ENCODE peak calls at places on chromosomes 2 and 18, in five cellular contexts. O is cardiac fibroblast, X is mammary epithelial cell, F is astrocyte of the spinal cord, U is nephron progenitor cell. G is an unnamed sample.

GRCh38 chr2:108971661-108972566 is 17.1 kb downstream of the EDAR start:
- DNase-seq in O (no peak), X (peak), F (peak), U (no peak), G (no peak)

GRCh38 chr18:61637319-61637718 is 255.5 kb downstream of the RNF152 start:
- DNase-seq in O (no peak), X (no peak), F (no peak), U (peak), G (no peak)

GRCh38 chr2:26657265-26657664 is 16.1 kb upstream of the CIB4 start:
- DNase-seq in O (no peak), X (no peak), F (no peak), U (no peak), G (no peak)

GRCh38 chr18:34224423-34225217 is at the start of gene NOL4:
- DNase-seq in O (peak), X (peak), F (peak), U (peak), G (no peak)

GRCh38 chr2:136308621-136309020 is 190.7 kb upstream of the CXCR4 start:
- DNase-seq in O (no peak), X (no peak), F (no peak), U (no peak), G (no peak)

GRCh38 chr2:222319576-222320440 is 21.0 kb upstream of the PAX3 start:
- DNase-seq in O (peak), X (peak), F (no peak), U (peak), G (no peak)

GRCh38 chr2:196854629-196855028 is 45.5 kb upstream of the C2orf66 start:
- DNase-seq in O (no peak), X (no peak), F (no peak), U (no peak), G (no peak)

GRCh38 chr2:158251356-158251755 is 149.7 kb downstream of the UPP2 start:
- DNase-seq in O (no peak), X (no peak), F (no peak), U (no peak), G (no peak)

GRCh38 chr2:85889648-85890281 is 975 bp upstream of the ST3GAL5 start:
- DNase-seq in O (no peak), X (no peak), F (peak), U (no peak), G (no peak)

GRCh38 chr18:3261393-3262233 is at the start of gene MYL12B:
- DNase-seq in O (peak), X (peak), F (peak), U (peak), G (peak)

GRCh38 chr18:22099925-22100324 is 69.5 kb upstream of the GATA6 start:
- DNase-seq in O (no peak), X (no peak), F (no peak), U (no peak), G (no peak)

GRCh38 chr2:100321181-100321880 is 970 bp downstream of the LONRF2 start:
- DNase-seq in O (peak), X (peak), F (peak), U (peak), G (no peak)

GRCh38 chr18:54215069-54215468 is 9.4 kb downstream of the MBD2 start:
- DNase-seq in O (peak), X (peak), F (peak), U (no peak), G (no peak)

GRCh38 chr2:46831037-46831868 is 84.4 kb downstream of the MCFD2 start:
- DNase-seq in O (peak), X (no peak), F (peak), U (no peak), G (no peak)

GRCh38 chr2:71223767-71224333 is 3.1 kb downstream of the PAIP2B start:
- DNase-seq in O (peak), X (peak), F (peak), U (peak), G (no peak)

GRCh38 chr18:44887227-44887631 is 206.5 kb downstream of the SETBP1 start:
- DNase-seq in O (peak), X (peak), F (peak), U (no peak), G (no peak)

GRCh38 chr2:86025976-86026743 is 79.5 kb downstream of the POLR1A start:
- DNase-seq in O (no peak), X (no peak), F (no peak), U (no peak), G (no peak)

GRCh38 chr2:240561325-240561971 is 1.3 kb downstream of the DUSP28 start:
- DNase-seq in O (peak), X (peak), F (peak), U (no peak), G (no peak)

GRCh38 chr18:24659837-24660720 is 199.6 kb downstream of the HRH4 start:
- DNase-seq in O (peak), X (peak), F (no peak), U (no peak), G (no peak)

GRCh38 chr2:12404497-12404896 is 312.2 kb upstream of the TRIB2 start:
- DNase-seq in O (no peak), X (no peak), F (no peak), U (no peak), G (no peak)

GRCh38 chr18:75377258-75377657 is 50.2 kb downstream of the SMIM21 start:
- DNase-seq in O (peak), X (no peak), F (no peak), U (no peak), G (no peak)

GRCh38 chr2:216030210-216030609 is 16.9 kb upstream of the MREG start:
- DNase-seq in O (no peak), X (no peak), F (no peak), U (no peak), G (no peak)

DNA sequence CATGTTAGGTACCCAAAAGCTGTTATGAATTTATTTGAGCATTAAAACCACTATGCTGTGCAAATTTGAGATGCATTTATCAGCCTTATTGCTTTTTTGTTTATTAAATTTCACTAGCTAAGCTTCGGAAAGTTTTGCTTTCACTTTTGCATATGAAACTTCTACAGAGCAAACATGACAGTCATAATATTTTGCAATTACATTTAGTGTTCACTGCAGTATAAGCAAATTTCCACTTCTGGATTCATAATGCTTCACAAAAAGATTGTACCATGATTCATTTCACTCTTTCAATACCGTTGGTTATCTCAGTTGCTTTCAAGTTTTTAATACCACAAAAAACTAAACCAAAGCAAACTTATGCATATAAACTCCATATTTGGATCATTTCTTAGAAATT is 228.7 kb upstream of the SLC8A1 start:
- DNase-seq in O (no peak), X (no peak), F (no peak), U (no peak), G (no peak)
- TF ChIP-seq CTCF in O (no peak), X (no peak), F (no peak), U (no peak), G (no peak)

GRCh38 chr18:32139835-32140283 is 48.2 kb downstream of the RNF138 start:
- DNase-seq in O (no peak), X (no peak), F (no peak), U (no peak), G (no peak)
- TF ChIP-seq CTCF in O (no peak), X (no peak), F (no peak), U (no peak), G (no peak)

GRCh38 chr2:64620661-64621060 is 33.1 kb downstream of the SERTAD2 start:
- DNase-seq in O (no peak), X (no peak), F (no peak), U (no peak), G (no peak)

GRCh38 chr2:64624108-64624610 is 29.6 kb downstream of the SERTAD2 start:
- DNase-seq in O (no peak), X (no peak), F (no peak), U (no peak), G (peak)

GRCh38 chr2:64624862-64625261 is 28.9 kb downstream of the SERTAD2 start:
- DNase-seq in O (no peak), X (no peak), F (no peak), U (no peak), G (peak)

GRCh38 chr2:64623232-64623879 is 30.4 kb downstream of the SERTAD2 start:
- DNase-seq in O (no peak), X (no peak), F (no peak), U (no peak), G (no peak)

GRCh38 chr2:64622443-64623231 is 31.1 kb downstream of the SERTAD2 start:
- DNase-seq in O (peak), X (no peak), F (peak), U (no peak), G (no peak)
- TF ChIP-seq CTCF in O (peak), X (no peak), F (peak), U (no peak), G (peak)

GRCh38 chr18:31679133-31679731 is 5.1 kb downstream of the B4GALT6 start:
- DNase-seq in O (peak), X (peak), F (peak), U (no peak), G (no peak)

GRCh38 chr18:31678425-31678824 is 6.0 kb downstream of the B4GALT6 start:
- DNase-seq in O (no peak), X (no peak), F (no peak), U (no peak), G (no peak)

GRCh38 chr18:31679806-31680793 is 4.3 kb downstream of the B4GALT6 start:
- DNase-seq in O (no peak), X (peak), F (no peak), U (no peak), G (no peak)

GRCh38 chr18:31683106-31683505 is 1.3 kb downstream of the B4GALT6 start:
- DNase-seq in O (no peak), X (no peak), F (no peak), U (no peak), G (no peak)

GRCh38 chr18:31680836-31681568 is 3.4 kb downstream of the B4GALT6 start:
- DNase-seq in O (peak), X (peak), F (peak), U (no peak), G (no peak)
- TF ChIP-seq CTCF in O (peak), X (peak), F (no peak), U (no peak), G (peak)

GRCh38 chr2:132669854-132670103 is 226 bp downstream of the LYPD1 start:
- DNase-seq in O (no peak), X (peak), F (peak), U (peak), G (no peak)

GRCh38 chr2:132667716-132668115 is 2.3 kb downstream of the LYPD1 start:
- DNase-seq in O (peak), X (no peak), F (peak), U (no peak), G (no peak)

GRCh38 chr2:132668189-132668833 is 1.7 kb downstream of the LYPD1 start:
- DNase-seq in O (no peak), X (no peak), F (peak), U (peak), G (no peak)

GRCh38 chr2:132670104-132670960 is at the start of gene LYPD1:
- DNase-seq in O (no peak), X (peak), F (peak), U (peak), G (no peak)

DNA sequence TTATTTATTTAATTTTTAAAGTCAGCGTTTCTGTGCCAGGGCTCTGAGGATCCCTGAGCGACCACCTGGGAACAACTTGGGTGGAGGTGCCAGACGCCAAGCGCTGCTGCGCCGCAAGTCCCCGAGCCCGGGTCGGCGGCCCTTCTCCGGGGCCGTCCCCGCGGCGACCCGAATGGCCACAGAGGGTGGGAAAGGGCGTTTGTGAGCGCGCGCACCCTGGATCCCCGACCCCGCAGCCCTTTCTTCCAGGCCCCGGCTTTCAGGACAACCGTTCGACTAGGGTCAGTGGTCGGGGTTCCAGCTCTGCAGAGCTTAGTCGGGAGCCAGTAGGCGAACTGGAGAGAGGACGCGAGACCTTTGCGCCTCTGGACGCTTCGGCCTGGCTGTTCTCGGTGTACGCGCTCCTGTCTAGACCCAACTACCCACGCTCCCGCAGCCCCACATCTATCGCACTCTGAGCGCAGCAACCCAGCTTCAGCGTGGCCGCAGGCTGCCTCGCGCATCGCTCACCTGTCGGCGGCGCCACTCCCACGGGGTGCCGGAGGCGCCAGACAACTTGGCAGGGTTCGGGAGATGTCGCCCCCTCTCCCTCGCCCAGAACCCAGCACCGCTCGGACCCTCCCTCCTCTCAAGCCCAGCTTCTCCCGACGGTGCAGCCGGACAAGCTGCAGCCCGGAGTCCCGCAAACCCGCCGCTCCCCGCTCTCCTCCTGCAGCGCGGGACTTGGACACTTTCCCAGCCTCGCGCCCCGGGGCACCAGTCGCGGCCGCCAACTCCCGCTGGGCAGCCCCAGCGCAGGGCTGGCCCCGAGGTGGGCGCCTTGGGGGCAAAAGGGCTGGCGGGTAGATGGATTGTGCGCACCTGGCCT is 785 bp downstream of the LYPD1 start:
- DNase-seq in O (no peak), X (peak), F (peak), U (peak), G (no peak)
- TF ChIP-seq CTCF in O (no peak), X (no peak), F (no peak), U (no peak), G (no peak)

GRCh38 chr2:171159326-171160118 is 1.2 kb downstream of the TLK1 start:
- DNase-seq in O (peak), X (peak), F (peak), U (peak), G (no peak)
- TF ChIP-seq CTCF in O (peak), X (peak), F (peak), U (peak), G (peak)

G was measured in osteocyte.